ENCODE peak calls at places on chromosomes 11 and 22, in nine cellular contexts. L, R, P, T, M, D, Y, H and V are unnamed samples.
A peak's percentile ranks its signal among the peaks of the same experiment; 100 is the strongest.

GRCh38 chr11:130874396-130874795 is 41.9 kb downstream of the SNX19 start:
- DNase-seq in L (no peak), R (no peak), P (no peak), T (no peak), M (no peak), D (no peak), Y (no peak), H (no peak), V (peak; percentile 54)

GRCh38 chr11:103798029-103798428 is 238.4 kb upstream of the DDI1 start:
- DNase-seq in L (no peak), R (no peak), P (no peak), T (no peak), M (no peak), D (no peak), Y (peak; percentile 85), H (no peak), V (peak; percentile 86)

GRCh38 chr11:17578958-17579357 is 31.9 kb downstream of the OTOG start:
- DNase-seq in L (no peak), R (no peak), P (peak; percentile 25), T (no peak), M (no peak), D (no peak), Y (no peak), H (no peak), V (no peak)

GRCh38 chr11:126702987-126703386 is 297.6 kb downstream of the KIRREL3 start:
- DNase-seq in L (no peak), R (no peak), P (peak; percentile 40), T (no peak), M (no peak), D (no peak), Y (no peak), H (no peak), V (no peak)

GRCh38 chr11:100855466-100856067 is 168.5 kb downstream of the ARHGAP42 start:
- DNase-seq in L (no peak), R (no peak), P (no peak), T (peak; percentile 39), M (no peak), D (no peak), Y (no peak), H (no peak), V (peak; percentile 84)

GRCh38 chr22:37427128-37427710 is at the start of gene ELFN2:
- DNase-seq in L (no peak), R (no peak), P (no peak), T (no peak), M (no peak), D (no peak), Y (no peak), H (no peak), V (no peak)

GRCh38 chr11:101555366-101555765 is 28.4 kb downstream of the TRPC6 start:
- DNase-seq in L (no peak), R (no peak), P (no peak), T (no peak), M (no peak), D (no peak), Y (peak; percentile 76), H (no peak), V (peak; percentile 40)

GRCh38 chr22:40534379-40535188 is 101.9 kb downstream of the MRTFA start:
- DNase-seq in L (no peak), R (no peak), P (no peak), T (no peak), M (no peak), D (no peak), Y (peak; percentile 51), H (no peak), V (peak; percentile 66)

GRCh38 chr11:116695657-116696254 is 77.0 kb downstream of the BUD13 start:
- DNase-seq in L (no peak), R (no peak), P (no peak), T (no peak), M (no peak), D (no peak), Y (no peak), H (no peak), V (no peak)

GRCh38 chr11:8531312-8531711 is 62.7 kb downstream of the STK33 start:
- DNase-seq in L (no peak), R (no peak), P (peak; percentile 44), T (no peak), M (no peak), D (no peak), Y (no peak), H (no peak), V (no peak)

GRCh38 chr22:20988573-20989322 is 6.7 kb downstream of the LZTR1 start:
- DNase-seq in L (peak; percentile 37), R (no peak), P (no peak), T (no peak), M (no peak), D (no peak), Y (no peak), H (no peak), V (no peak)

GRCh38 chr11:65770951-65771567 is 9.7 kb downstream of the AP5B1 start:
- DNase-seq in L (no peak), R (no peak), P (no peak), T (no peak), M (no peak), D (no peak), Y (no peak), H (no peak), V (no peak)

GRCh38 chr11:36352919-36353318 is 56.8 kb downstream of the PRR5L start:
- DNase-seq in L (no peak), R (no peak), P (no peak), T (no peak), M (no peak), D (no peak), Y (no peak), H (peak; percentile 43), V (no peak)

GRCh38 chr11:22926341-22926740 is 66.1 kb upstream of the CCDC179 start:
- DNase-seq in L (no peak), R (no peak), P (no peak), T (no peak), M (no peak), D (no peak), Y (no peak), H (no peak), V (no peak)

GRCh38 chr22:46001426-46002106 is 24.6 kb upstream of the WNT7B start:
- DNase-seq in L (peak; percentile 56), R (no peak), P (peak; percentile 41), T (no peak), M (no peak), D (no peak), Y (no peak), H (no peak), V (peak; percentile 34)

GRCh38 chr22:26438006-26438405 is 8.9 kb downstream of the ASPHD2 start:
- DNase-seq in L (no peak), R (no peak), P (no peak), T (no peak), M (no peak), D (no peak), Y (no peak), H (no peak), V (no peak)

GRCh38 chr22:26433805-26434204 is 4.7 kb downstream of the ASPHD2 start:
- DNase-seq in L (no peak), R (no peak), P (no peak), T (no peak), M (no peak), D (no peak), Y (no peak), H (no peak), V (no peak)

GRCh38 chr22:26439559-26439958 is 10.5 kb downstream of the ASPHD2 start:
- DNase-seq in L (no peak), R (no peak), P (no peak), T (no peak), M (no peak), D (no peak), Y (no peak), H (no peak), V (no peak)

GRCh38 chr22:26435327-26436093 is 6.5 kb downstream of the ASPHD2 start:
- DNase-seq in L (no peak), R (no peak), P (no peak), T (no peak), M (no peak), D (no peak), Y (no peak), H (no peak), V (peak; percentile 13)

GRCh38 chr22:26436903-26437515 is 7.9 kb downstream of the ASPHD2 start:
- DNase-seq in L (no peak), R (no peak), P (no peak), T (no peak), M (no peak), D (no peak), Y (no peak), H (no peak), V (no peak)
- H3K4me3 ChIP-seq in L (no peak overlapping the region), R (no peak overlapping the region), P (no peak overlapping the region), T (no peak overlapping the region), M (no peak overlapping the region), D (no peak overlapping the region), Y (no peak overlapping the region), H (no peak overlapping the region), V (no peak overlapping the region)

DNA sequence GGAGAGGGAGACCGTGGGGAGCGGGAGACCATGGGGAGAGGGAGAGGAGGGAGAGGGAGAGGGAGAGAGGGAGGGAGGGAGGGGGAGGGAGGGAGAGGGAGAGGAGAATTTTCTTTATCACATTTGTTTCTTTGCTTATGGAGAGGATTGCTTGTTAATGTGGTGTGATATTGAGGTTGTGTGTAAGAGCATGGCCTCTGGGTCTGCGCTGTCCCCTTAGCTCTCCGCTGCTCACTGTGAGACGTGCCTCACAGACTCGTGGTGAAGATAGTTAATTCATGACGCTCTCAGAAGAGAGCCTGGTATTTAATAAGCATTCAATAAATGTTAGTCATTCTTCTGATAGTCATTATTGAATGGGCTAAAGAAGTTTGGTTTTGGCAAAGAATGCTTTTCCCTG is 26.2 kb downstream of the PPFIA1 start:
- DNase-seq in L (no peak), R (no peak), P (no peak), T (no peak), M (no peak), D (no peak), Y (peak; percentile 12), H (no peak), V (no peak)
- TF ChIP-seq CTCF in L (no peak), R (no peak), P (no peak), T (no peak), M (no peak), D (no peak), Y (no peak), H (no peak), V (no peak)

DNA sequence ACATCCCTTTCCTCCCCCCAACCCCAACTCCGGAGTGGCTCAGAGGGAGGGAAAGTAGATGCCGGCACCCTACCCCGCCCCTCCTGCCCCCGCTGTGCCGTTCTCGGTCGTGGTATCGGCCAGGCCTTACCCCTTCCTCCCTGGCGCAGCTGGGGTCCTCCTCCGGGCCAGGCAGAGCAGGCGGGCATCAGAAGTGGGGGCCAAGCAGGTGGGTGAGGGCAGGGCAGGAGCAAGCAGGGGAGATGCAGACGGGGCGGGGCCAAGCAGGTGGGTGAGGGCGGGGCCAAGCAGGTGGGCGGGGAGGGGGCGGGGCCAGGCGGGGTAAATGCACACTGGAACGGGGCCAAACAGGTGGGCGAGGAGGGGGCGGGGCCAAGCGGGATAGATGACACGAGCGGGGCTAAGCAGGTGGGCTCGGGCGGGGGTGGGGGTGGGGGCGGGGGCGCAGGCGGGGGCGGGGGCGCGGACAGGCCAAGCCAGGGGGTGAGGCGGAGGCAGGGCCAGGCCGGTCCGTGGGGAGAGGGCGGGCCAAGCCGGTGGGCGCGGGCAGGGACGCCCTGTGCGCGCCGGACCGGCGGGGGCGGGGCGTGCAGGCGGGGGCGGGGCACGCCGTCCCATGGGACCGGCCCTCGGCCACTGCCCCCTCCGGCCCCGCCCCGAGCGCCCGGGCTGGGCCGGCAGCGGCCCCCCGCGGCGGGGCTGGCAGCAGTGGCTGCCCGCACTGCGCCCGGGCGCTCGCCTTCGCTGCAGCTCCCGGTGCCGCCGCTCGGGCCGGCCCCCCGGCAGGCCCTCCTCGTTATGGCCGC is at the start of the genes KCNQ1 and TRPM5:
- DNase-seq in L (peak; percentile 67), R (no peak), P (peak; percentile 58), T (peak; percentile 69), M (no peak), D (no peak), Y (no peak), H (peak; percentile 52), V (no peak)
- H3K4me3 ChIP-seq in L (peak within 1 kb of the TSS; percentile 16), R (peak within 1 kb of the TSS; percentile 9), P (peak within 1 kb of the TSS; percentile 66), T (peak within 1 kb of the TSS; percentile 18), M (no peak within 1 kb of the TSS), D (no peak within 1 kb of the TSS), Y (no peak within 1 kb of the TSS), H (peak within 1 kb of the TSS; percentile 53), V (no peak within 1 kb of the TSS)

GRCh38 chr11:96358321-96358720 is 15.3 kb upstream of the MAML2 start:
- DNase-seq in L (no peak), R (no peak), P (no peak), T (no peak), M (no peak), D (no peak), Y (no peak), H (no peak), V (no peak)
- TF ChIP-seq CTCF in L (no peak), R (no peak), P (no peak), T (no peak), M (no peak), D (no peak), Y (no peak), H (no peak), V (no peak)